ENCODE peak calls at places on chromosomes 5 and 9, in seven cellular contexts. One of them, this sample, is unnamed.

GRCh38 chr5:151058301-151058700 is 22.5 kb downstream of the TNIP1 start:
- DNase-seq in CD8-positive, alpha-beta T cell: no peak
- DNase-seq in mucosa of descending colon: no peak
- DNase-seq in A549: no peak
- DNase-seq in adrenal gland: no peak
- DNase-seq in astrocyte: no peak
- DNase-seq in OCI-LY7: no peak
- DNase-seq in this sample: no peak

GRCh38 chr9:131264231-131264630 is 12.1 kb downstream of the FAM78A start:
- DNase-seq in CD8-positive, alpha-beta T cell: peak; percentile 54
- DNase-seq in mucosa of descending colon: no peak
- DNase-seq in A549: no peak
- DNase-seq in adrenal gland: no peak
- DNase-seq in astrocyte: no peak
- DNase-seq in OCI-LY7: no peak
- DNase-seq in this sample: no peak

GRCh38 chr9:124801356-124801755 is 24.4 kb downstream of the OLFML2A start:
- DNase-seq in CD8-positive, alpha-beta T cell: no peak
- DNase-seq in mucosa of descending colon: no peak
- DNase-seq in A549: no peak
- DNase-seq in adrenal gland: no peak
- DNase-seq in astrocyte: no peak
- DNase-seq in OCI-LY7: no peak
- DNase-seq in this sample: no peak

GRCh38 chr5:120436996-120437395 is 27.1 kb upstream of the PRR16 start:
- DNase-seq in CD8-positive, alpha-beta T cell: no peak
- DNase-seq in mucosa of descending colon: no peak
- DNase-seq in A549: no peak
- DNase-seq in adrenal gland: no peak
- DNase-seq in astrocyte: peak; percentile 60
- DNase-seq in OCI-LY7: no peak
- DNase-seq in this sample: no peak

GRCh38 chr5:10595678-10596309 is 31.9 kb downstream of the ANKRD33B start:
- DNase-seq in CD8-positive, alpha-beta T cell: no peak
- DNase-seq in mucosa of descending colon: peak; percentile 35
- DNase-seq in A549: peak; percentile 92
- DNase-seq in adrenal gland: peak; percentile 57
- DNase-seq in astrocyte: peak; percentile 86
- DNase-seq in OCI-LY7: no peak
- DNase-seq in this sample: no peak

GRCh38 chr5:96601811-96602244 is 60.3 kb upstream of the CAST start:
- DNase-seq in CD8-positive, alpha-beta T cell: peak; percentile 55
- DNase-seq in mucosa of descending colon: peak; percentile 93
- DNase-seq in A549: peak; percentile 68
- DNase-seq in adrenal gland: peak; percentile 70
- DNase-seq in astrocyte: peak; percentile 40
- DNase-seq in OCI-LY7: peak; percentile 73
- DNase-seq in this sample: no peak

GRCh38 chr9:83662933-83663332 is 40.0 kb downstream of the IDNK start:
- DNase-seq in CD8-positive, alpha-beta T cell: no peak
- DNase-seq in mucosa of descending colon: no peak
- DNase-seq in A549: no peak
- DNase-seq in adrenal gland: no peak
- DNase-seq in astrocyte: no peak
- DNase-seq in OCI-LY7: no peak
- DNase-seq in this sample: no peak

GRCh38 chr9:98057095-98057799 is 715 bp downstream of the NANS start:
- DNase-seq in CD8-positive, alpha-beta T cell: peak; percentile 48
- DNase-seq in mucosa of descending colon: no peak
- DNase-seq in A549: no peak
- DNase-seq in adrenal gland: no peak
- DNase-seq in astrocyte: peak; percentile 12
- DNase-seq in OCI-LY7: peak; percentile 37
- DNase-seq in this sample: no peak

GRCh38 chr9:134707031-134707680 is 65.6 kb downstream of the COL5A1 start:
- DNase-seq in CD8-positive, alpha-beta T cell: no peak
- DNase-seq in mucosa of descending colon: peak; percentile 67
- DNase-seq in A549: no peak
- DNase-seq in adrenal gland: peak; percentile 88
- DNase-seq in astrocyte: peak; percentile 62
- DNase-seq in OCI-LY7: no peak
- DNase-seq in this sample: no peak

GRCh38 chr5:139443766-139444473 is 4.6 kb upstream of the DNAJC18 start:
- DNase-seq in CD8-positive, alpha-beta T cell: no peak
- DNase-seq in mucosa of descending colon: no peak
- DNase-seq in A549: no peak
- DNase-seq in adrenal gland: no peak
- DNase-seq in astrocyte: peak; percentile 91
- DNase-seq in OCI-LY7: peak; percentile 18
- DNase-seq in this sample: peak; percentile 7

GRCh38 chr5:132688536-132689409 is 15.0 kb downstream of the IL4 start:
- DNase-seq in CD8-positive, alpha-beta T cell: no peak
- DNase-seq in mucosa of descending colon: no peak
- DNase-seq in A549: no peak
- DNase-seq in adrenal gland: no peak
- DNase-seq in astrocyte: no peak
- DNase-seq in OCI-LY7: no peak
- DNase-seq in this sample: no peak

GRCh38 chr9:38229123-38229829 is 160.2 kb upstream of the SHB start:
- DNase-seq in CD8-positive, alpha-beta T cell: no peak
- DNase-seq in mucosa of descending colon: no peak
- DNase-seq in A549: no peak
- DNase-seq in adrenal gland: no peak
- DNase-seq in astrocyte: no peak
- DNase-seq in OCI-LY7: no peak
- DNase-seq in this sample: peak; percentile 6

GRCh38 chr5:159385994-159386711 is 55.9 kb upstream of the IL12B start:
- DNase-seq in CD8-positive, alpha-beta T cell: no peak
- DNase-seq in mucosa of descending colon: no peak
- DNase-seq in A549: no peak
- DNase-seq in adrenal gland: no peak
- DNase-seq in astrocyte: no peak
- DNase-seq in OCI-LY7: peak; percentile 11
- DNase-seq in this sample: no peak

DNA sequence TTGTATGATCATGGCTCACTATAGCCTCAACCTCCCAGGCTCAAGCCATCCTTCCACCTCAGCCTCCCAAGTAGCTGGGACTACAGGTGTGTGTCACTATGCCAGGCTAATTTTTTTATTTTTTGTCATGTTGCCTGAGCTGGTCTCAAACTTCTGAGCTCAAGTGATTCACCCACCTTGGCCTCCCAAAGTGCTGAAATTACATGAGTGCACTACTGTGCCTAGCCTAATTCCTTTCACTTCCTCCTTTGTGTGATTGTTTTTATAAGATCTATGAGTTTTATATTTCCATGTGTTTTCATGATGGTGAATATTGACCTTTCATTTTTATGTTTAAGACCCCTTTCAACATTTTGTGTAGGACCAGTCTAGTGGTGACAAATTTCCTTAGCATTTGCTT is 55.2 kb upstream of the IL12B start:
- DNase-seq in CD8-positive, alpha-beta T cell: no peak
- DNase-seq in mucosa of descending colon: no peak
- DNase-seq in A549: no peak
- DNase-seq in adrenal gland: no peak
- DNase-seq in astrocyte: no peak
- DNase-seq in OCI-LY7: no peak
- DNase-seq in this sample: no peak
- H3K9me3 ChIP-seq in CD8-positive, alpha-beta T cell: peaks cover 7% of the 10 kb centered on the region
- H3K9me3 ChIP-seq in mucosa of descending colon: peaks cover 33% of the 10 kb centered on the region
- H3K9me3 ChIP-seq in A549: peaks cover 37% of the 10 kb centered on the region
- H3K9me3 ChIP-seq in adrenal gland: peaks cover 6% of the 10 kb centered on the region
- H3K9me3 ChIP-seq in astrocyte: peaks cover 6% of the 10 kb centered on the region
- H3K9me3 ChIP-seq in OCI-LY7: peaks cover 21% of the 10 kb centered on the region
- H3K9me3 ChIP-seq in this sample: peaks cover 11% of the 10 kb centered on the region

DNA sequence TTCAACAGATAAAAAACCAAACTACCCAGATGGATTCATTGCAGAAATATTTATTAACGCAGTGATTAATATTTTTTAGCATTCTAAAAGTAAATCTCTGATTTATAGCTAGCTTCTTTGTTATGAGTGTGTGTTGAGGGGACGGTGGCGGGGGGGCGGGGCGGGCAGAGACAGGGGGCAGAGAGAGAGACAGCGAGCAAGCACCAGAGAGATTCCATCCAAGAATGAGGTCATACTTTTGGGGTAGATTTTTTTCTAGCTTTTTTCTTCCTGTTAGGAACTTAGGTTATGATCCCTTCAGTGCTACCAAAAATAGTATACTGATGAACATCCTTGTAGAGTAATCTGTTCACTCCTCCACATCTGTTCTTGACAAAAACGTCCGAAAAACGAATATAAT is 500 bp upstream of the ZNF883 start:
- DNase-seq in CD8-positive, alpha-beta T cell: no peak
- DNase-seq in mucosa of descending colon: no peak
- DNase-seq in A549: no peak
- DNase-seq in adrenal gland: no peak
- DNase-seq in astrocyte: no peak
- DNase-seq in OCI-LY7: no peak
- DNase-seq in this sample: no peak
- H3K4me3 ChIP-seq in CD8-positive, alpha-beta T cell: no peak overlapping the region
- H3K4me3 ChIP-seq in mucosa of descending colon: no peak overlapping the region
- H3K4me3 ChIP-seq in A549: peak overlapping the region; percentile 45
- H3K4me3 ChIP-seq in adrenal gland: peak overlapping the region; percentile 44
- H3K4me3 ChIP-seq in astrocyte: peak overlapping the region; percentile 60
- H3K4me3 ChIP-seq in OCI-LY7: no peak overlapping the region
- H3K4me3 ChIP-seq in this sample: peak overlapping the region; percentile 33

GRCh38 chr9:96100385-96100978 is 201.5 kb downstream of the HSD17B3 start:
- DNase-seq in CD8-positive, alpha-beta T cell: no peak
- DNase-seq in mucosa of descending colon: no peak
- DNase-seq in A549: no peak
- DNase-seq in adrenal gland: peak; percentile 48
- DNase-seq in astrocyte: no peak
- DNase-seq in OCI-LY7: no peak
- DNase-seq in this sample: no peak
- H3K9me3 ChIP-seq in CD8-positive, alpha-beta T cell: no peaks in the 10 kb centered on the region
- H3K9me3 ChIP-seq in mucosa of descending colon: peaks cover 9% of the 10 kb centered on the region
- H3K9me3 ChIP-seq in A549: no peaks in the 10 kb centered on the region
- H3K9me3 ChIP-seq in adrenal gland: no peaks in the 10 kb centered on the region
- H3K9me3 ChIP-seq in astrocyte: no peaks in the 10 kb centered on the region
- H3K9me3 ChIP-seq in OCI-LY7: no peaks in the 10 kb centered on the region
- H3K9me3 ChIP-seq in this sample: peaks cover 12% of the 10 kb centered on the region

GRCh38 chr5:159051431-159052281 is 48.1 kb downstream of the EBF1 start:
- DNase-seq in CD8-positive, alpha-beta T cell: no peak
- DNase-seq in mucosa of descending colon: peak; percentile 13
- DNase-seq in A549: no peak
- DNase-seq in adrenal gland: peak; percentile 61
- DNase-seq in astrocyte: no peak
- DNase-seq in OCI-LY7: peak; percentile 73
- DNase-seq in this sample: peak; percentile 67
- H3K4me3 ChIP-seq in CD8-positive, alpha-beta T cell: no peak overlapping the region
- H3K4me3 ChIP-seq in mucosa of descending colon: no peak overlapping the region
- H3K4me3 ChIP-seq in A549: no peak overlapping the region
- H3K4me3 ChIP-seq in adrenal gland: peak overlapping the region; percentile 44
- H3K4me3 ChIP-seq in astrocyte: peak overlapping the region; percentile 55
- H3K4me3 ChIP-seq in OCI-LY7: peak overlapping the region; percentile 66
- H3K4me3 ChIP-seq in this sample: peak overlapping the region; percentile 33

DNA sequence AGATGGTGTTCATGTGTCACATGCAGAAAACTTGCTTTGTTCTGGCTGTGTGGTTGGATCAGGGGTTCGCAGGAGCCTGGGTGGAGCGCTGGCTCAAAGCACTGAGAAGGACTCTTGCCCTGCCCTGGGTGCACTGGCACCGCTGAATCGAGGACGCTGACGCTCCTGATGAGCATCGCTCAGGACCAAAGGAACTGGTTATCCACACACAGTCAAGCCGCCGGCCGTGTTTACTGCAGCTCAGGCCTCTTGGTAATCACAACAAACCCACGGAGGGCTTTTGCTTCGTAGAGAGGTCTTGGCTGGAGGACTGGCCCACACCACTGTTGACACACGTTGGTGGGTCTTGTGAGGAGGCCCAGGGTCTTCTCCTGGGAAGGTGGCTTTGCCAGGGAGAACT is 299.4 kb upstream of the IRX2 start:
- DNase-seq in CD8-positive, alpha-beta T cell: no peak
- DNase-seq in mucosa of descending colon: no peak
- DNase-seq in A549: no peak
- DNase-seq in adrenal gland: peak; percentile 29
- DNase-seq in astrocyte: no peak
- DNase-seq in OCI-LY7: no peak
- DNase-seq in this sample: no peak
- H3K9me3 ChIP-seq in CD8-positive, alpha-beta T cell: no peaks in the 10 kb centered on the region
- H3K9me3 ChIP-seq in mucosa of descending colon: peaks cover 18% of the 10 kb centered on the region
- H3K9me3 ChIP-seq in A549: no peaks in the 10 kb centered on the region
- H3K9me3 ChIP-seq in adrenal gland: no peaks in the 10 kb centered on the region
- H3K9me3 ChIP-seq in astrocyte: peaks cover 25% of the 10 kb centered on the region
- H3K9me3 ChIP-seq in OCI-LY7: no peaks in the 10 kb centered on the region
- H3K9me3 ChIP-seq in this sample: no peaks in the 10 kb centered on the region